ENCODE peak calls at places on chromosomes 12 and 14, in four cellular contexts. P is neural progenitor cell, J is GM23248, I is H1. T is an unnamed sample.

GRCh38 chr12:25557830-25558436 is 4.8 kb upstream of the LMNTD1 start:
- DNase-seq in P (peak; percentile 75), J (peak; percentile 81), I (no peak), T (peak; percentile 75)

GRCh38 chr12:63419119-63419518 is 249.2 kb downstream of the DPY19L2 start:
- DNase-seq in P (no peak), J (no peak), I (no peak), T (peak; percentile 73)

GRCh38 chr12:124531906-124532305 is 35.5 kb downstream of the NCOR2 start:
- DNase-seq in P (no peak), J (no peak), I (no peak), T (no peak)

GRCh38 chr12:120536064-120536791 is 2.1 kb downstream of the RNF10 start:
- DNase-seq in P (no peak), J (no peak), I (no peak), T (peak; percentile 72)

GRCh38 chr14:72965249-72965648 is 39.0 kb downstream of the DCAF4 start:
- DNase-seq in P (no peak), J (peak; percentile 54), I (no peak), T (peak; percentile 44)

GRCh38 chr12:65742481-65742971 is 81.8 kb upstream of the HMGA2 start:
- DNase-seq in P (peak; percentile 92), J (peak; percentile 68), I (no peak), T (no peak)

GRCh38 chr14:68685419-68686211 is 107.3 kb downstream of the ZFP36L1 start:
- DNase-seq in P (no peak), J (peak; percentile 76), I (no peak), T (peak; percentile 95)

GRCh38 chr14:54683882-54684794 is 117.2 kb downstream of the SAMD4A start:
- DNase-seq in P (peak; percentile 58), J (peak; percentile 94), I (peak; percentile 23), T (peak; percentile 65)

GRCh38 chr14:104115691-104116543 is 22.5 kb upstream of the KIF26A start:
- DNase-seq in P (no peak), J (no peak), I (no peak), T (peak; percentile 48)

GRCh38 chr14:59283380-59283779 is 94.9 kb downstream of the DAAM1 start:
- DNase-seq in P (no peak), J (peak; percentile 81), I (no peak), T (peak; percentile 80)

GRCh38 chr14:99930420-99931274 is 134.6 kb upstream of the EVL start:
- DNase-seq in P (no peak), J (peak; percentile 39), I (no peak), T (peak; percentile 41)

GRCh38 chr12:3491938-3492867 is 1.2 kb downstream of the PRMT8 start:
- DNase-seq in P (peak; percentile 95), J (peak; percentile 74), I (peak; percentile 51), T (peak; percentile 46)

GRCh38 chr12:131105736-131106356 is 152.1 kb downstream of the ADGRD1 start:
- DNase-seq in P (no peak), J (no peak), I (no peak), T (no peak)

GRCh38 chr12:92928431-92928961 is 599 bp downstream of the EEA1 start:
- DNase-seq in P (no peak), J (peak; percentile 75), I (no peak), T (peak; percentile 15)

GRCh38 chr14:51609251-51609986 is 42.3 kb upstream of the FRMD6 start:
- DNase-seq in P (no peak), J (peak; percentile 20), I (no peak), T (no peak)

GRCh38 chr12:90323217-90323616 is 614.6 kb upstream of the ATP2B1 start:
- DNase-seq in P (no peak), J (no peak), I (no peak), T (no peak)

GRCh38 chr14:87995500-87996275 is 2.7 kb upstream of the GALC start:
- DNase-seq in P (peak; percentile 16), J (no peak), I (no peak), T (no peak)

GRCh38 chr12:39272934-39273770 is 169.8 kb downstream of the KIF21A start:
- DNase-seq in P (peak; percentile 56), J (peak; percentile 66), I (no peak), T (peak; percentile 67)

GRCh38 chr14:92563359-92563758 is 49.8 kb downstream of the RIN3 start:
- DNase-seq in P (no peak), J (peak; percentile 69), I (no peak), T (peak; percentile 77)

GRCh38 chr12:124233041-124233836 is 61.7 kb upstream of the RFLNA start:
- DNase-seq in P (no peak), J (peak; percentile 85), I (no peak), T (peak; percentile 30)

GRCh38 chr14:23442721-23443356 is 7.4 kb upstream of the MYH7 start:
- DNase-seq in P (peak; percentile 78), J (no peak), I (no peak), T (no peak)

GRCh38 chr14:40656301-40656700 is 950.4 kb upstream of the LRFN5 start:
- DNase-seq in P (no peak), J (no peak), I (no peak), T (no peak)

GRCh38 chr12:127334924-127335644 is 931.9 kb upstream of the TMEM132C start:
- DNase-seq in P (no peak), J (no peak), I (no peak), T (no peak)

GRCh38 chr12:48165089-48166031 is 8.0 kb upstream of the ASB8 start:
- DNase-seq in P (peak; percentile 75), J (peak; percentile 66), I (no peak), T (peak; percentile 69)

GRCh38 chr12:132404435-132404855 is 75.1 kb upstream of the GALNT9 start:
- DNase-seq in P (no peak), J (no peak), I (no peak), T (no peak)
- H3K9ac ChIP-seq in P (no peak overlapping the region), J (no peak overlapping the region), I (no peak overlapping the region), T (no peak overlapping the region)

DNA sequence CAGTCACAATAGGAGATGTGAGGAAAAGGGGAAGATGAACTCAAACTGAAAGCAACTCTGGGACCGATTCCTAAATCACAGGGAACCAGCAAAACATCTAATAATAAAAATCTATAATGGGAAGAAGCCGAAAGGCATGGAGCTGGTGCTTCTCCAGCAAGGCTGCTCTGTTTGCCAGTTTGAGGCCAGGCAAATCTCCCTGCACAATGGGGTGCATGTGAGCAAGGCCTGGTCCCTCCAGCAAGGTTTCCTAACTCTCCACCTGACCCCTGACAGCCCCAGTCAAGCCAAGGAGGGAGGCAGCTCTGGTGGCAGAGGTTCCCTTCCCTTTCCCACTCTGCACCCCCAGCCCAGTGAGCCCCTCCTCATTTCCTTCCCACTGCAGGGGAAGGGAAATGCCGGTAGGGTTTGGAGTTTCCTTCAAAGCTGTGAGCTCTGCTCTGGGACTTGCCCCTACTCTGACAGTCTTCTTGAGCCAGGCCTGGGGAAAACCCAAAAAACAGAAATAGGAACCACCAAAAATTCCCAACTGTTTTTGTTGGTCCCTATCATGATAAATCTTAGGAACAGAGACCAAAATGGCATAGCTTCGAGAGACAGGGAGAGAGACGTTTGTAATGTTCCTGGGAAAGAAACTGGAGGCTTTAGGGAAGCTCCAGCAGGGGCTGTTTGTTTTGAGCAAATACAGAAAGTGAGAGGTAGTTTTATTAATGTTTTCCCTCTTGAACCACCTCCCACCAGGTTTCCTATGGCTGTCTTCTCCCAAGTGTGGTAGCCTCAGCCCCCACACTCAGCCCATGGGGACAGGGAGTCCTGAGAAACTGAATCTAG is 34.6 kb downstream of the FMNL3 start:
- DNase-seq in P (no peak), J (no peak), I (no peak), T (no peak)
- H3K9ac ChIP-seq in P (no peak overlapping the region), J (peak overlapping the region; percentile 83), I (no peak overlapping the region), T (no peak overlapping the region)

GRCh38 chr14:93787465-93788306 is 599 bp downstream of the PRIMA1 start:
- DNase-seq in P (peak; percentile 77), J (no peak), I (no peak), T (no peak)
- H3K9ac ChIP-seq in P (no peak overlapping the region), J (no peak overlapping the region), I (no peak overlapping the region), T (no peak overlapping the region)

DNA sequence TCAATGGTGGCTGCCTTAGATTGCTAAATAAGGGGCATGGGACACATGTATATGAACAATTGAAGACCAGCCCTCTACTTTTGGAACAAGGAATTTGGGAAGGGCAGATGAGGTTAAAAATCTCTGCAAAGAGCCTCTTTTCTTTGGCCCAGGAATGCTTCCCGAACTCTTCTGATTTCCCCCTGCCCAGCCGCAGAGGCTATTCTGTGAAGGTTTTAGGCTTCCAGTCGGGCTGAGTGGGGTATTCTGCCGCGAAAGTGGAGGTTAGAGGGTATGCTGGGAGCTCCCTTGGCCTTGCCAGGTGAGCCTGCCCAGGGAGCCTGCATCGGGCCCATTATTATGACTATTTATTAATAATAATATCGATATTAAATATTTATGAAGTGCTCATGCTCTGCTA is 1.2 kb downstream of the POU6F1 start:
- DNase-seq in P (peak; percentile 31), J (no peak), I (no peak), T (no peak)
- H3K9ac ChIP-seq in P (no peak overlapping the region), J (peak overlapping the region; percentile 89), I (no peak overlapping the region), T (no peak overlapping the region)

DNA sequence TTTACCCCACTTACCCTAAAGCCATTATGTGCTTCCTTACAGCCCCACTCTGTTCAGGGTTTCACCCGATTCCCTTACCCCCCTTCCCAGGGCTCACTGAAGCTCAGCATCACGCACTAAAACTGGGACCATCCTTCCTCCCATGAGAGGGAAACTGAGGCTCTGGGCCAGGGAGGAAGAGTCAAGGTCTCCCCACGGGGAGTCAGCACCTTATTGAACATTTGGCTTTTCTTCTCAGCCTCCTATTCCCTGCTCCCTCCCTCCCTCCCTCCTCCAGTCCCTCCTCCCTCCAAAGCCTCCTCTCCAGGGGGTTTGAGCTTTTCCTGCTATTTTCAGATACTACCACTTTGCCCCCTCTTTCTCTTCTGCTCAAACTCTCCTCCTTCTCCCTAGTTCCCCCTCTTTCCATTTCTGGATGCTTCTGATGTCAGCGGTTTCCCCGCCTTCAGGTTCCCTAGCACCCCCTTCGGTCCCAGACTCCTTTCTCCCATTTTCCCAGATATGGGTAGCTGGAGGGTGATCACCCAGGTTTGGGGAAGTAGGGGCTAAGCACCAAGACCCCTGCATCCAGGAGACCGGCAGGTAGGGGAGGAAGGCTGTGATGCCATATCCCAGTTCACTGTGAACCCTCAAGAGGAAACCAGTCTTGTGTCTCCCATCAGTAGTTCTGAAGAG is 977 bp downstream of the GPR162 start:
- DNase-seq in P (no peak), J (no peak), I (no peak), T (no peak)
- H3K9ac ChIP-seq in P (no peak overlapping the region), J (no peak overlapping the region), I (no peak overlapping the region), T (no peak overlapping the region)

GRCh38 chr12:132226604-132227003 is 82.3 kb downstream of the NOC4L start:
- DNase-seq in P (no peak), J (no peak), I (no peak), T (no peak)
- H3K9ac ChIP-seq in P (no peak overlapping the region), J (no peak overlapping the region), I (no peak overlapping the region), T (no peak overlapping the region)

DNA sequence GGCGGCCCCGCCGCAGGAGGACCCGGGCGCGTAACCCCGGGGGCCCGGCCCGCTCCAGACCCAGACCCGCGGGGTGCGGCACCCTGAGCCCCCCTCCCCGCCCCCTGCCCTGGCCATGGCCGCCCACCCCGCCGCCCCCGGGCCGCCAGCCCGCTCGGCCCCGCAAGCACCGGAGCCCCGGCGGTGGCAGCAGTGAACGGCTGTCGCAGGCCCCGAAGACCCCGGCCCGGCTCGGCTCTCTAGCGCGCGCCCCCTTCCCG is 221 bp downstream of the MARCHF9 start:
- DNase-seq in P (no peak), J (no peak), I (no peak), T (no peak)
- H3K9ac ChIP-seq in P (no peak overlapping the region), J (no peak overlapping the region), I (no peak overlapping the region), T (no peak overlapping the region)

T was measured in PC-3.